ENCODE peak calls at places on chromosomes 3 and 15, in six cellular contexts. A is tibial nerve, Z is A549, C is ascending aorta, K is GM12878, Q is GM23338. L is an unnamed sample.

GRCh38 chr3:124263168-124263567 is 271.2 kb upstream of the ROPN1 start:
- DNase-seq in C (no peak), A (no peak), Z (peak; percentile 78), Q (no peak), K (no peak), L (no peak)

GRCh38 chr3:172137287-172138030 is 98.1 kb downstream of the FNDC3B start:
- DNase-seq in Z (peak; percentile 63), Q (no peak), K (no peak), C (no peak), A (no peak), L (no peak)

GRCh38 chr15:77538793-77539487 is 93.8 kb downstream of the LINGO1 start:
- DNase-seq in Z (no peak), K (no peak), A (no peak), C (no peak), Q (no peak), L (no peak)

GRCh38 chr3:32577621-32578556 is 7.2 kb upstream of the DYNC1LI1 start:
- DNase-seq in C (no peak), Z (no peak), K (peak; percentile 66), A (no peak), Q (no peak), L (no peak)

GRCh38 chr15:72312605-72313447 is 7.1 kb downstream of the CELF6 start:
- DNase-seq in Z (peak; percentile 82), A (peak; percentile 41), Q (peak; percentile 88), K (no peak), C (no peak), L (peak; percentile 73)

GRCh38 chr3:59432676-59433075 is 382.9 kb upstream of the CFAP20DC start:
- DNase-seq in A (no peak), K (no peak), Q (no peak), C (no peak), Z (no peak), L (no peak)

GRCh38 chr3:69033470-69033869 is 18.7 kb downstream of the TMF1 start:
- DNase-seq in Q (no peak), K (no peak), C (no peak), Z (no peak), A (no peak), L (no peak)

GRCh38 chr3:149658444-149659172 is 783 bp upstream of the WWTR1 start:
- DNase-seq in Q (peak; percentile 84), A (peak; percentile 73), K (no peak), C (peak; percentile 92), Z (no peak), L (peak; percentile 5)

GRCh38 chr15:55683366-55683765 is 59.6 kb downstream of the PRTG start:
- DNase-seq in A (no peak), K (no peak), C (no peak), Z (no peak), Q (no peak), L (no peak)

GRCh38 chr3:165839296-165840076 is 2.3 kb upstream of the BCHE start:
- DNase-seq in Q (peak; percentile 6), Z (no peak), A (no peak), K (no peak), C (no peak), L (no peak)

GRCh38 chr15:85494035-85494793 is 113.8 kb downstream of the AKAP13 start:
- DNase-seq in K (no peak), Z (peak; percentile 91), Q (no peak), C (no peak), A (no peak), L (no peak)

GRCh38 chr15:82804575-82804949 is 1.3 kb downstream of the FSD2 start:
- DNase-seq in K (no peak), C (no peak), A (no peak), Q (no peak), Z (no peak), L (no peak)

GRCh38 chr15:66294932-66295235 is 1.5 kb downstream of the DIS3L start:
- DNase-seq in A (no peak), K (no peak), Z (no peak), Q (no peak), C (no peak), L (no peak)

GRCh38 chr3:192570757-192571156 is 156.6 kb downstream of the FGF12 start:
- DNase-seq in C (no peak), Q (no peak), A (no peak), Z (no peak), K (no peak), L (no peak)

GRCh38 chr3:40975711-40976121 is 223.6 kb upstream of the CTNNB1 start:
- DNase-seq in A (no peak), K (no peak), Z (no peak), C (no peak), Q (no peak), L (no peak)

GRCh38 chr15:42736793-42737528 is at the start of gene CDAN1:
- DNase-seq in K (no peak), C (peak; percentile 94), A (peak; percentile 77), Z (peak; percentile 69), Q (peak; percentile 88), L (peak; percentile 92)

GRCh38 chr3:183283886-183284285 is 30.8 kb downstream of the B3GNT5 start:
- DNase-seq in Q (no peak), C (no peak), K (no peak), A (no peak), Z (no peak), L (no peak)

GRCh38 chr15:75366163-75366562 is 2.2 kb downstream of the MAN2C1 start:
- DNase-seq in Q (no peak), A (no peak), K (no peak), C (no peak), Z (no peak), L (no peak)

GRCh38 chr3:170585008-170585936 is 603 bp downstream of the SLC7A14 start:
- DNase-seq in Z (no peak), A (no peak), C (no peak), Q (peak; percentile 60), K (no peak), L (no peak)
- H3K4me3 ChIP-seq in Z (no peak overlapping the region), A (no peak overlapping the region), C (peak overlapping the region; percentile 44), Q (peak overlapping the region; percentile 88), K (no peak overlapping the region), L (no peak overlapping the region)

GRCh38 chr3:52773361-52774065 is 2.8 kb upstream of the NEK4 start:
- DNase-seq in Z (no peak), C (no peak), A (no peak), K (no peak), Q (no peak), L (no peak)

GRCh38 chr3:52769786-52770445 is 824 bp downstream of the NEK4 start:
- DNase-seq in K (no peak), Z (no peak), A (no peak), C (no peak), Q (peak; percentile 33), L (no peak)

GRCh38 chr3:52771334-52771681 is 568 bp upstream of the NEK4 start:
- DNase-seq in Q (peak; percentile 43), A (no peak), C (no peak), K (no peak), Z (no peak), L (no peak)

GRCh38 chr3:52770581-52771333 is at the start of gene NEK4:
- DNase-seq in A (peak; percentile 76), Z (peak; percentile 86), C (peak; percentile 94), Q (peak; percentile 96), K (peak; percentile 73), L (peak; percentile 60)

DNA sequence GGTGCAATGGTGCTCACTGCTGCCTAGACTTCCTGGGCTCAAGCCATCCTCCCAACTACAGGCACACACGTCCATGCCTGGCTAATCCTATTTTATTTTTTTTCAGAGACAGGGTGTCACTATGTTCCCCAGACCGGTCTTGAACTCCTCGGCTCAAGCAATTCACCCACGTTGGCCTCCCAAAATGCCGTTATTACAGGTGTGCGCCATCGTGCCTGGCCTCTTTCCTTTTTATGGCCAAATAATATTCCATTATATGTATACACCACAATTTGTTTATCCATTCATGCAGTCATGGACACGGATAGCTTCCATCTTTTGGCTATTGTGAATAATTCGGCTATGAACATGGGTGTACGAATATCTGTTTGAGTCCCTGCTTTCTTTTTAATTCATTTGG is 962 bp upstream of the NEK4 start:
- DNase-seq in K (no peak), Q (no peak), Z (no peak), C (no peak), A (no peak), L (no peak)
- H3K27ac ChIP-seq in K (no peak overlapping the region), Q (peak overlapping the region; percentile 89), Z (peak overlapping the region; percentile 85), C (peak overlapping the region; percentile 63), A (no peak overlapping the region), L (no peak overlapping the region)

GRCh38 chr3:142124243-142124642 is 25.1 kb downstream of the TFDP2 start:
- DNase-seq in C (no peak), Q (no peak), Z (no peak), K (no peak), A (no peak), L (no peak)

GRCh38 chr3:142129516-142130171 is 19.7 kb downstream of the TFDP2 start:
- DNase-seq in A (no peak), Z (no peak), K (no peak), C (no peak), Q (no peak), L (no peak)

DNA sequence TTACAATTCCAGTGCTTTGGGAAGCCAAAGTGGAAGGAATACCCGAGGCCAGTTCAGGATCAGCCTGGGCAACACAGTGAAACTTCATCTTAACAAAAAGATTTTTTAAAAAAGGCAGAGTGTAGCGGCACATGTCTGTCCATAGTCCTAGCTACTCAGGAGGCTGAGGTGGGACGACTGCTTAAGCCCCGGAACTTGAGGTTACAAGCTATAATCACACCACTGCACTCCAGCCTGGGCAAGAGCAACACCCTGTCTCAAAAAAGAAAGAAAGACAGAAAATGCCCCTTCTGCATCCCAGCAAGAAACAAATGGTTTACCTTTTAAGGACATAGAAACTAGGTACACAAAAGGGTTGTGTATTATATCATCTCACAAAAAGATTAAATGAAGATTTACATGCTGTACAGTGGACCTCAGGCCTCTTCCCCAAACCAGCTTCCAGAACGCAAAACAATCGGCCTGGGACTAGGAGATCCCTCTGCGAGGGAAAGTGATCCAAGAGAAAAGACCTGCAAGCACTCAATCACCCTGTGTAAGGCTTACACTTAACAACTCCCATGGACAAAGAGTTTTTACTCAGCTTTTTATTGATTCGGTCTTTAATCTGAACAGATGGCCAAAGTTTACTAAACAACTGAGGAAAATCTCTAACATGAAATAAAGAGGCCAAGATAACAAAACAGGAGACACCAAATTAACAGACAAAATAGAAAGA is 21.2 kb downstream of the TFDP2 start:
- DNase-seq in Q (peak; percentile 27), Z (no peak), A (no peak), C (no peak), K (no peak), L (no peak)
- H3K4me1 ChIP-seq in Q (no peaks in the 10 kb centered on the region), Z (no peaks in the 10 kb centered on the region), A (peaks cover 9% of the 10 kb centered on the region), C (no peaks in the 10 kb centered on the region), K (no peaks in the 10 kb centered on the region), L (no peaks in the 10 kb centered on the region)

DNA sequence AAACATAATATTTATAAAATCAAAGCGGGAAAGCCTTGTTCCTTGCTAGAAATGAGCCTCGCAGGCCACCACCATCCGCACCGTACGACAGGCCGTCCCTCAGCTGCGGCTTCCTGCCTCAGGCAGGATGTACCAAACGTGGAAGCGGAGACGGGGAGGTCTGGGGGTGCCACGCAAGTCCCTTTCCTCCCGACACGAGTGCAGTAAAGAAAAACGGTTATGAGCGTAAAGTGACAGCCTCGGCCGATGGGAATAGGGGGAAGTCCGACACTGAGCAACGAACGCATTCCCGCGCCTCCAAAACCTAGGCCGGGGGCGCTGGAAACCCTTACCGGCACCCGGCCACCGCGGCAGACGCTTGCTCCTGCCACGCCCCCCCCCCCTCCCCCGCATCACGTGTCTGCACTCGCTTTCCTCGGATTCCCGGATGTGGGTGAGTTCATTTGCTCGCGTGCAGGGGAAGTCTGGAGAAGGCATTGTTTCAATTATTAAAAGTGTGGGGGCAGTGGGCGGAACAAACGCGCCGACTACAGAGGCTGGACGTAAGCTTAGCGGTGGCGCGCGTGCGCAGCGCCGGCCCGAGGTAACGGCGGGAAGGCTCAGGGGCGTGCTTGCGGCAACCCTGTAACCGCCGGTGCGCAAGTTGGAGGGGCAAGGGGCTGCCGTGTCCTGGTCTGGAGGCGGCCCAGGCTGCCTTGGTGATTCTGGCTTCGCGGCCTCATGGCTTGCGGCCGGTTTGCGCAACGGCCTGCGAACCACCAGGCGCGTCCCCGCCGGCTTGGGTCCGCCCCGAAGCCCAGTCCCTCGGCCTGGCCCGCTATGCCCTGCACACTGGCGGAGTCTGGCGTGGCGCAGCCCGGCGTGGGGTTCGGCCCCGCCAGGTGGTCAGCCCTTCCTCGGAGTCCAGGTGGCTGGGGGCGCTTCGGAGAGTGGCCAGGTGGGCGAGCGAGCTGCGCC is at the start of the genes ANAPC13 and CEP63:
- DNase-seq in C (peak; percentile 98), A (peak; percentile 95), Q (peak; percentile 98), K (peak; percentile 96), Z (peak; percentile 98), L (peak; percentile 87)
- H3K4me3 ChIP-seq in C (peak within 1 kb of the TSS; percentile 92), A (peak within 1 kb of the TSS; percentile 93), Q (peak within 1 kb of the TSS; percentile 82), K (peak within 1 kb of the TSS; percentile 82), Z (peak within 1 kb of the TSS; percentile 84), L (peak within 1 kb of the TSS; percentile 99)

L was measured in CD8-positive, alpha-beta memory T cell.